ENCODE peak calls at places on chromosome 21, in eight cellular contexts. E, D, X, B, S, P, M and V are unnamed samples.
A peak's percentile ranks its signal among the peaks of the same experiment; 100 is the strongest.

GRCh38 chr21:42614811-42615342 is 38.5 kb upstream of the PDE9A start:
- DNase-seq in P (peak; percentile 73), B (peak; percentile 27), D (no peak), X (no peak), M (peak; percentile 61), E (no peak), S (no peak), V (peak; percentile 45)

GRCh38 chr21:33931799-33932390 is 16.3 kb upstream of the ATP5PO start:
- DNase-seq in M (peak; percentile 35), E (no peak), B (no peak), S (no peak), D (no peak), P (no peak), X (no peak), V (no peak)

GRCh38 chr21:45592626-45593134 is 50.4 kb upstream of the SLC19A1 start:
- DNase-seq in X (no peak), E (no peak), P (no peak), S (no peak), M (no peak), D (no peak), B (no peak), V (no peak)

GRCh38 chr21:45098867-45099266 is 24.5 kb downstream of the ADARB1 start:
- DNase-seq in E (peak; percentile 65), M (no peak), S (no peak), D (no peak), P (no peak), X (no peak), B (peak; percentile 30), V (no peak)

GRCh38 chr21:14545906-14546480 is at the start of gene SAMSN1:
- DNase-seq in X (peak; percentile 71), S (no peak), B (no peak), D (no peak), P (peak; percentile 74), M (no peak), E (no peak), V (peak; percentile 94)

GRCh38 chr21:34707876-34708325 is 39.1 kb downstream of the CLIC6 start:
- DNase-seq in M (no peak), X (peak; percentile 36), B (no peak), D (no peak), P (peak; percentile 74), E (no peak), S (no peak), V (no peak)

GRCh38 chr21:29164330-29164942 is 34.0 kb downstream of the MAP3K7CL start:
- DNase-seq in M (peak; percentile 83), P (no peak), S (no peak), B (peak; percentile 84), X (peak; percentile 16), D (no peak), E (peak; percentile 34), V (peak; percentile 45)

GRCh38 chr21:45401916-45402900 is 2.8 kb upstream of the COL18A1 start:
- DNase-seq in E (no peak), D (peak; percentile 56), S (peak; percentile 49), X (no peak), M (no peak), B (no peak), P (no peak), V (no peak)

GRCh38 chr21:26115346-26115745 is 55.2 kb downstream of the APP start:
- DNase-seq in M (peak; percentile 27), X (no peak), B (no peak), E (no peak), D (no peak), S (no peak), P (no peak), V (no peak)

GRCh38 chr21:46078984-46079356 is 18.9 kb upstream of the COL6A2 start:
- DNase-seq in D (peak; percentile 53), E (no peak), M (no peak), B (no peak), S (peak; percentile 79), X (no peak), P (no peak), V (no peak)

GRCh38 chr21:15992171-15992570 is 262.4 kb downstream of the USP25 start:
- DNase-seq in X (no peak), M (no peak), S (no peak), E (no peak), D (no peak), P (no peak), B (no peak), V (no peak)